ENCODE peak calls at places on chromosome 3, in four cellular contexts. X, Q, T and Y are unnamed samples.

GRCh38 chr3:179673522-179673921 is 20.7 kb downstream of the USP13 start:
- DNase-seq in X (no peak), Q (no peak), T (no peak), Y (no peak)

GRCh38 chr3:9870978-9871377 is 9.1 kb downstream of the CIDEC start:
- DNase-seq in X (no peak), Q (no peak), T (peak), Y (peak)

GRCh38 chr3:159796744-159797143 is 191.9 kb upstream of the IL12A start:
- DNase-seq in X (no peak), Q (no peak), T (peak), Y (peak)

GRCh38 chr3:25604107-25604805 is 60.5 kb downstream of the TOP2B start:
- DNase-seq in X (no peak), Q (no peak), T (peak), Y (peak)

GRCh38 chr3:153379516-153379915 is 217.5 kb downstream of the RAP2B start:
- DNase-seq in X (no peak), Q (no peak), T (no peak), Y (peak)

GRCh38 chr3:62749657-62750056 is 125.6 kb downstream of the CADPS start:
- DNase-seq in X (no peak), Q (no peak), T (no peak), Y (no peak)

GRCh38 chr3:126124148-126124868 is 40.4 kb upstream of the SLC41A3 start:
- DNase-seq in X (no peak), Q (no peak), T (no peak), Y (no peak)

GRCh38 chr3:97914390-97914789 is 57.8 kb downstream of the RIOX2 start:
- DNase-seq in X (no peak), Q (no peak), T (peak), Y (no peak)

GRCh38 chr3:25021816-25022215 is 406.2 kb upstream of the RARB start:
- DNase-seq in X (no peak), Q (no peak), T (peak), Y (peak)

GRCh38 chr3:111260878-111261277 is 189.3 kb downstream of the NECTIN3 start:
- DNase-seq in X (no peak), Q (no peak), T (no peak), Y (no peak)

GRCh38 chr3:128787256-128788253 is 61.6 kb downstream of the RAB7A start:
- DNase-seq in X (no peak), Q (no peak), T (peak), Y (peak)

GRCh38 chr3:197748597-197749314 is 927 bp upstream of the FYTTD1 start:
- DNase-seq in X (no peak), Q (no peak), T (peak), Y (peak)

GRCh38 chr3:45034612-45035252 is 8.6 kb downstream of the CLEC3B start:
- DNase-seq in X (peak), Q (peak), T (no peak), Y (no peak)

GRCh38 chr3:28150465-28151206 is 90.8 kb upstream of the CMC1 start:
- DNase-seq in X (no peak), Q (no peak), T (peak), Y (peak)

GRCh38 chr3:123757281-123757940 is 126.7 kb downstream of the MYLK start:
- DNase-seq in X (peak), Q (no peak), T (no peak), Y (no peak)

GRCh38 chr3:138542977-138543376 is 51.1 kb downstream of the CEP70 start:
- DNase-seq in X (no peak), Q (no peak), T (no peak), Y (no peak)

GRCh38 chr3:150922611-150923010 is 17.4 kb upstream of the MINDY4B start:
- DNase-seq in X (no peak), Q (no peak), T (no peak), Y (no peak)

GRCh38 chr3:175003590-175003989 is 144.5 kb downstream of the NAALADL2 start:
- DNase-seq in X (no peak), Q (no peak), T (no peak), Y (no peak)

GRCh38 chr3:31729082-31729481 is 196.4 kb downstream of the STT3B start:
- DNase-seq in X (no peak), Q (no peak), T (no peak), Y (no peak)

DNA sequence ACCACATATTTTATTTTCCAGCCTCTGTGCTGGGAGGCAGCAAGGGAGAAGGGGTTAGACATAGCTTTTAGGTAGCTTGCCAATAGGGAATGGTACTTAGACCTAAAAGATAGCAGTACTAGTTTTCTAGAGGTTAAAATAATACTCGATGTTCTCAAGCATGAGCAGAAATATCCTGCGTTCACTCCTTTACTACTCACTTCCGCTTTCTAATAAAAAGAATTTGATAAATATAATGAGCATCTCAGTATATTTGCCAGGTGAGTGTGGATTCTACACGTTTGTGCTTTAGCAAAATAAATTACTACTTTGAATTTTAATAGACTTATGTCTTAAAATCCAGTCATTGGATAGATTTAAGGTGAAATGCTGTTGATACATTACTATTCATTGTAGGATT is 39.4 kb upstream of the CD47 start:
- DNase-seq in X (no peak), Q (no peak), T (no peak), Y (no peak)
- H3K4me3 ChIP-seq in X (no peak), Q (no peak), T (no peak), Y (no peak)

GRCh38 chr3:43699864-43700263 is 9.1 kb downstream of the ABHD5 start:
- DNase-seq in X (no peak), Q (no peak), T (peak), Y (no peak)
- TF ChIP-seq CTCF in X (no peak), Q (peak), T (peak), Y (peak)

GRCh38 chr3:16515885-16516420 is 2.5 kb upstream of the RFTN1 start:
- DNase-seq in X (no peak), Q (no peak), T (no peak), Y (no peak)
- H3K4me3 ChIP-seq in X (no peak), Q (no peak), T (no peak), Y (no peak)

GRCh38 chr3:171564723-171565122 is 104.5 kb upstream of the TNIK start:
- DNase-seq in X (no peak), Q (no peak), T (no peak), Y (no peak)

GRCh38 chr3:171565133-171565532 is 104.9 kb upstream of the TNIK start:
- DNase-seq in X (no peak), Q (no peak), T (no peak), Y (no peak)

GRCh38 chr3:171565671-171566070 is 105.5 kb upstream of the TNIK start:
- DNase-seq in X (no peak), Q (no peak), T (peak), Y (peak)

GRCh38 chr3:171566803-171567422 is 106.7 kb upstream of the TNIK start:
- DNase-seq in X (no peak), Q (no peak), T (peak), Y (peak)

GRCh38 chr3:171569571-171570132 is 109.4 kb upstream of the TNIK start:
- DNase-seq in X (no peak), Q (no peak), T (no peak), Y (no peak)
- TF ChIP-seq CTCF in X (no peak), Q (no peak), T (peak), Y (no peak)

DNA sequence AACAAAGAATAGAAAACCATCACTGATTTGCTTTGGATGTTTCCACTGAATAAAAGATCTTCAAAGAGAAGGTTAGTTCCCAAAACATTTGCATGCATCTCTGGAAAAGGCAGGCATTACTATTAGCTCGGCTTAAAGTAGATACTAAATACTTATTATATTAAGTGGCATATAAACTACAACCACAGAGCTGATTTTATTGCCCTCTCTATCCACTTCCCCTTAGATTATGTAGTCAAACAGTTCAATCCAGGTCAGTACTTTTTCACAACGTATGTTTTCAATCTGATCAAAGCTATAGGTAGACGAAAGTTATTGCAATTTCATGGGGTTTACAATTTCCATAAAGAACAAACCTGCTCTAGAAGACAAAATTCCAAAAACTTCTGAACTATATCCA is 1.3 kb downstream of the B4GALT4 start:
- DNase-seq in X (no peak), Q (no peak), T (no peak), Y (peak)
- H3K4me3 ChIP-seq in X (peak), Q (peak), T (peak), Y (peak)

DNA sequence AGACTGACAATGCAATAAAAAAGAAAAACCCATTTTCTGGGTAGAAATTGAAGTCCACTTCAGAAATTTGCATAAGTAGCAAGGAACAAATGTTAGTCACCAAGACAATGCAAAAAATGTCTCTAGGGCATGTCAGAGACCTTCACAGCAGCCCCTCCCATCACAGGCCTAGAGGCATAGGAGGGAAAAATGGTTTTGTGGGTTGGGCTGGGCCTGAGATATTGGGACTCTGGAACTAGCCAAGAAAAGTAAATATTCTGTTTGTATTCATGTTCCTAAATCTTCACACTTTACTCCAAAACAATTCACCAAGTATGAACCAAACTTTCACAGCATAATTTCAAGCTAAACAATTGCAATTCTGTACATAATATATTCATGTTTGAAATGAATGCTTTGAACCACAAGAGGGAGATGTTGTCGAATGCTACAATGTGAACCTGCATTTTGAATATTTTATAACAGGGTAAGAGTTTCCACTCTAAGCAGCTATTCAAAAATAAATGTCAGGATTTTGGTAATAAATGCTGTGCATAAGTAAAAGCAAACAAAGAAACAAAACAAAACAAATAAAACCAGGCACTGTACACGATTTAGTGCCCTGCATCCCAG is 429.2 kb downstream of the OTOL1 start:
- DNase-seq in X (no peak), Q (no peak), T (peak), Y (no peak)
- TF ChIP-seq CTCF in X (no peak), Q (no peak), T (peak), Y (no peak)

DNA sequence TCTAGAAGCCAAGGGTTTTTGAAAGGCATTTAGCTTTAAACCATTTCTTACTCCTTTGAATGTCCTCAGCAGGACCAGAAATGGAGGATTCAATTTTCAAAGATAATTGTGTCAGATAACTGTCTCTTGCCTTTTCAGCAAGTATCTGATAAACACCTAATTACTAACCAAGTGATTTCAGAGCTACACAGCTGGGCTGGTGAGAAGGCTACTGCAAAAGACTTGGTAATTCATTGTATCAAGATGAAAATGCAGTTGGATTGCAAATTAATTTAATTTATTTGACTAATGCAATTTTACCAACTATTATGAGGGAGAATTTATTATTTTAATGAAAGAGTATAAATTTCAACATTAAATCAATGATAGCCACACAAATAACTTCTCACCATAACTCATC is 165.4 kb downstream of the ROBO1 start:
- DNase-seq in X (no peak), Q (no peak), T (no peak), Y (no peak)
- H3K4me3 ChIP-seq in X (no peak), Q (no peak), T (no peak), Y (no peak)

GRCh38 chr3:85159376-85159775 is 200.6 kb downstream of the CADM2 start:
- DNase-seq in X (no peak), Q (no peak), T (no peak), Y (no peak)
- TF ChIP-seq CTCF in X (no peak), Q (no peak), T (no peak), Y (no peak)

GRCh38 chr3:15796331-15796730 is 1.4 kb downstream of the ANKRD28 start:
- DNase-seq in X (no peak), Q (no peak), T (no peak), Y (peak)

GRCh38 chr3:15795563-15796308 is 2.0 kb downstream of the ANKRD28 start:
- DNase-seq in X (no peak), Q (no peak), T (peak), Y (peak)

GRCh38 chr3:15794842-15795562 is 2.8 kb downstream of the ANKRD28 start:
- DNase-seq in X (no peak), Q (no peak), T (no peak), Y (peak)

GRCh38 chr3:15796771-15797599 is 794 bp downstream of the ANKRD28 start:
- DNase-seq in X (no peak), Q (no peak), T (peak), Y (peak)

GRCh38 chr3:15794303-15794771 is 3.4 kb downstream of the ANKRD28 start:
- DNase-seq in X (no peak), Q (no peak), T (peak), Y (peak)
- H3K4me3 ChIP-seq in X (no peak), Q (no peak), T (peak), Y (peak)